ENCODE peak calls at places on chromosomes 12 and 14, in eight cellular contexts. E, K, W, L, F, Z, M and Y are unnamed samples.

GRCh38 chr14:74952697-74953484 is 2.5 kb downstream of the PGF start:
- DNase-seq in M (no peak), W (no peak), L (no peak), E (no peak), Z (no peak), F (no peak), K (no peak), Y (peak)

GRCh38 chr12:116266220-116266619 is 11.3 kb downstream of the MED13L start:
- DNase-seq in K (no peak), W (no peak), E (peak), F (no peak), M (peak), Z (no peak), L (no peak), Y (no peak)

GRCh38 chr12:11797317-11797913 is 147.9 kb downstream of the ETV6 start:
- DNase-seq in L (no peak), Z (no peak), K (peak), W (peak), F (no peak), E (peak), M (peak), Y (no peak)

GRCh38 chr14:32090686-32091085 is 13.6 kb downstream of the ARHGAP5 start:
- DNase-seq in Z (no peak), F (no peak), W (no peak), M (no peak), E (no peak), L (no peak), K (no peak), Y (no peak)

GRCh38 chr14:34302654-34303053 is 159.4 kb downstream of the SPTSSA start:
- DNase-seq in Z (no peak), L (no peak), F (peak), E (no peak), K (no peak), M (no peak), W (no peak), Y (no peak)

GRCh38 chr14:64755661-64756265 is 51.5 kb downstream of the PLEKHG3 start:
- DNase-seq in E (peak), M (peak), F (no peak), K (no peak), W (no peak), L (no peak), Z (no peak), Y (peak)

GRCh38 chr14:61428261-61428660 is 106.9 kb downstream of the PRKCH start:
- DNase-seq in W (no peak), E (no peak), K (no peak), L (no peak), Z (no peak), M (no peak), F (no peak), Y (no peak)

GRCh38 chr14:55347040-55347439 is 64.6 kb downstream of the ATG14 start:
- DNase-seq in K (no peak), M (no peak), L (no peak), F (no peak), W (no peak), Z (no peak), E (no peak), Y (no peak)

GRCh38 chr12:121145221-121145620 is 12.5 kb downstream of the P2RX7 start:
- DNase-seq in Z (no peak), W (no peak), E (peak), M (peak), K (no peak), L (no peak), F (no peak), Y (no peak)

GRCh38 chr12:101925352-101925751 is 48.0 kb downstream of the DRAM1 start:
- DNase-seq in K (peak), E (peak), F (peak), Z (peak), W (peak), L (no peak), M (peak), Y (peak)

GRCh38 chr14:65019944-65020566 is 33.4 kb downstream of the FNTB start:
- DNase-seq in F (peak), K (peak), Z (no peak), M (peak), E (peak), W (peak), L (no peak), Y (no peak)

GRCh38 chr14:44895716-44896115 is 66.0 kb downstream of the KLHL28 start:
- DNase-seq in K (no peak), E (peak), Z (no peak), L (no peak), W (peak), F (no peak), M (peak), Y (no peak)

GRCh38 chr12:50017653-50018052 is 7.6 kb downstream of the RACGAP1 start:
- DNase-seq in Z (no peak), M (peak), W (peak), F (no peak), E (peak), K (no peak), L (no peak), Y (no peak)

GRCh38 chr14:69842671-69843407 is 36.4 kb upstream of the SMOC1 start:
- DNase-seq in E (no peak), W (no peak), K (no peak), M (no peak), Z (no peak), L (no peak), F (no peak), Y (no peak)

GRCh38 chr14:91246051-91246852 is 1.7 kb upstream of the GPR68 start:
- DNase-seq in L (no peak), K (no peak), F (no peak), E (no peak), M (no peak), W (no peak), Z (no peak), Y (no peak)

GRCh38 chr12:45721374-45721773 is 8.1 kb upstream of the ARID2 start:
- DNase-seq in F (no peak), E (no peak), L (no peak), W (no peak), Z (no peak), K (no peak), M (no peak), Y (no peak)

GRCh38 chr12:2644678-2645405 is 149.9 kb upstream of the FKBP4 start:
- DNase-seq in E (no peak), M (no peak), L (peak), F (no peak), K (no peak), Z (no peak), W (no peak), Y (peak)

GRCh38 chr12:106133136-106134087 is 5.3 kb downstream of the NUAK1 start:
- DNase-seq in F (no peak), K (no peak), M (peak), W (no peak), E (peak), Z (no peak), L (no peak), Y (no peak)

GRCh38 chr12:101773560-101774206 is 34.4 kb upstream of the SYCP3 start:
- DNase-seq in F (peak), K (peak), W (peak), M (peak), L (no peak), Z (peak), E (peak), Y (no peak)

GRCh38 chr14:27506272-27506671 is 908.4 kb upstream of the NOVA1 start:
- DNase-seq in L (peak), M (no peak), E (no peak), Z (no peak), W (no peak), K (no peak), F (no peak), Y (no peak)

GRCh38 chr14:94337274-94337673 is 14.1 kb upstream of the SERPINA6 start:
- DNase-seq in W (no peak), K (no peak), F (no peak), E (peak), Z (no peak), M (peak), L (no peak), Y (no peak)

GRCh38 chr14:104353221-104353920 is 215.0 kb downstream of the KIF26A start:
- DNase-seq in Z (no peak), W (no peak), L (no peak), E (no peak), F (peak), M (no peak), K (no peak), Y (peak)

GRCh38 chr12:120286768-120287490 is 4.8 kb downstream of the RNU4-2 start:
- DNase-seq in W (no peak), Z (no peak), E (no peak), F (no peak), L (no peak), K (no peak), M (no peak), Y (no peak)

GRCh38 chr12:81670759-81671158 is 88.4 kb downstream of the PPFIA2 start:
- DNase-seq in M (no peak), W (no peak), L (no peak), K (no peak), F (no peak), E (no peak), Z (no peak), Y (no peak)

GRCh38 chr12:118359541-118359915 is 13.2 kb downstream of the TAOK3 start:
- DNase-seq in M (no peak), L (no peak), W (no peak), Z (no peak), F (no peak), K (no peak), E (no peak), Y (no peak)

GRCh38 chr14:59332727-59333126 is 132.5 kb downstream of the GPR135 start:
- DNase-seq in M (peak), L (no peak), W (peak), Z (no peak), E (peak), K (no peak), F (no peak), Y (no peak)

GRCh38 chr14:85316701-85317100 is 213.2 kb upstream of the FLRT2 start:
- DNase-seq in K (no peak), F (no peak), M (no peak), Z (no peak), W (no peak), E (peak), L (no peak), Y (no peak)

GRCh38 chr14:95380350-95381042 is 60.8 kb upstream of the CLMN start:
- DNase-seq in W (no peak), F (no peak), K (no peak), M (no peak), Z (no peak), E (no peak), L (no peak), Y (no peak)

GRCh38 chr12:52903285-52903854 is 1.5 kb downstream of the KRT8 start:
- DNase-seq in K (no peak), M (peak), W (no peak), F (peak), L (peak), Z (peak), E (peak), Y (no peak)

GRCh38 chr12:6941786-6942185 is 1.8 kb upstream of the RNU7-1 start:
- DNase-seq in M (no peak), Z (no peak), K (no peak), F (no peak), L (no peak), W (no peak), E (no peak), Y (no peak)

GRCh38 chr12:16524378-16524777 is 81.6 kb downstream of the LMO3 start:
- DNase-seq in E (no peak), L (no peak), F (peak), Z (no peak), W (no peak), K (no peak), M (peak), Y (no peak)

GRCh38 chr12:43336962-43337555 is 214.9 kb downstream of the ADAMTS20 start:
- DNase-seq in M (peak), K (no peak), F (no peak), W (no peak), E (peak), L (no peak), Z (no peak), Y (no peak)
- TF ChIP-seq CTCF in M (peak), K (peak), F (no peak), W (peak), E (peak), L (peak), Z (peak), Y (peak)

DNA sequence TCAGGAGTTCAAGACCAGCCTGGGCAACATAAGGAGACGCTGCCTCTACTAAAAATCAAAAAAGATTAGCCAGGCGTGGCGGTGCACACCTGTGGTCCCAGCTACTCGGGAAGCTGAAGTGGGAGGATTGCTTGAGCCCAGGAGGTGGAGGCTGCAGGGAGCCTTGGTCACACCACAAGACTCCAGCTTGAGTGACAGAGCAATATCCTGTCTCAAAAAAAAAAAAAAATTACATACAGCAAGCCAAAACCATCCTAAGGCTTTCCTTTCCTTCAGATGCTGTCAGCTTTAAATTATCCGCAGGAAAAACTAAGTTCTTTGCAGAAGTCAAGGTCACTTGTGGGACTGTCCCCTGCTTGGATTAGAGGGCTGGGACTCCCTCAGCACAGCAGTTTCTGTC is 1.3 kb downstream of the CS start:
- DNase-seq in K (no peak), F (no peak), Z (no peak), E (no peak), L (peak), M (no peak), W (no peak), Y (no peak)
- TF ChIP-seq CTCF in K (no peak), F (no peak), Z (no peak), E (no peak), L (no peak), M (no peak), W (no peak), Y (no peak)

GRCh38 chr12:47744778-47745436 is 13.8 kb downstream of the RAPGEF3 start:
- DNase-seq in E (no peak), W (no peak), F (no peak), K (no peak), M (no peak), Z (no peak), L (no peak), Y (no peak)

GRCh38 chr12:47743311-47743860 is 15.3 kb downstream of the RAPGEF3 start:
- DNase-seq in W (no peak), M (no peak), Z (no peak), E (no peak), L (no peak), F (no peak), K (no peak), Y (no peak)

GRCh38 chr12:47745485-47746041 is 13.1 kb downstream of the RAPGEF3 start:
- DNase-seq in W (no peak), Z (no peak), M (no peak), F (no peak), L (no peak), K (no peak), E (no peak), Y (no peak)

GRCh38 chr12:47742253-47742825 is 16.3 kb downstream of the RAPGEF3 start:
- DNase-seq in F (no peak), L (peak), E (no peak), W (no peak), Z (no peak), M (peak), K (no peak), Y (no peak)

DNA sequence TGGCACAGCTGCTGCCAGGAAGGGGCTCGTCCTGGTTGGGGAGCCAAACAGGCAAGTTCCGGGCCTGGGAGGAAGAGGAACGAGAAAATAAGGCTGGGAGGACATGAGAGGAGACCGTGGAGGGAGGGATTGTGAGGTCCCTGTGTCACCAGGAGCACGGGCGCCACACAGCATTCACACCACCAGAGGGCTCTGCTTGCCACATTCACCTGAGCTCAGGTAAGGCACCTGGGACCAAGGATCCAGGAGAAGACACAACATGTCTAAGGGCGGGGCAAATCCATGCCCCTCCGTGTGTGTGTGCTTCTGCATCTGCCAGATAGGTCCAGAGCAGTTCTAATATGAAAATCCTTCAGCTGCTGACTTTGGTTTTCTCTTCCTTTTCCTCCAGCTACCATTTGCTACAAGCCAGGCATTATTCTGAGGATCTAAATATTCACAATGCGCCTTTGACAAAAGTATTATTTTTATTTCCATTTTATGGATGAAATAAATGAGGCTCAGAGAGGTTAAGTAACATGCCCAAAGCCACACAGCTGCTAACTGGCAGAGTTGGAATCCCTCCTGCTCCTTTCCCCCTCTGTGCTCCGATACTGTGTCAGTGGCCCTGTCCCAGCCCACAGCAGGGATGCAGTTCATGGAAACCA is 14.6 kb downstream of the RAPGEF3 start:
- DNase-seq in Z (no peak), F (peak), L (peak), E (no peak), M (no peak), W (no peak), K (no peak), Y (peak)
- TF ChIP-seq CTCF in Z (peak), F (peak), L (peak), E (no peak), M (peak), W (peak), K (peak), Y (peak)

GRCh38 chr12:103524238-103524875 is 28.6 kb upstream of the C12orf42 start:
- DNase-seq in E (no peak), L (no peak), Z (no peak), W (no peak), M (no peak), F (no peak), K (no peak), Y (no peak)
- TF ChIP-seq CTCF in E (no peak), L (no peak), Z (no peak), W (no peak), M (no peak), F (no peak), K (no peak), Y (no peak)

GRCh38 chr12:25526778-25527177 is 26.3 kb downstream of the LMNTD1 start:
- DNase-seq in F (no peak), M (no peak), L (no peak), W (no peak), K (no peak), E (peak), Z (no peak), Y (no peak)
- TF ChIP-seq CTCF in F (no peak), M (no peak), L (no peak), W (no peak), K (no peak), E (no peak), Z (no peak), Y (no peak)

DNA sequence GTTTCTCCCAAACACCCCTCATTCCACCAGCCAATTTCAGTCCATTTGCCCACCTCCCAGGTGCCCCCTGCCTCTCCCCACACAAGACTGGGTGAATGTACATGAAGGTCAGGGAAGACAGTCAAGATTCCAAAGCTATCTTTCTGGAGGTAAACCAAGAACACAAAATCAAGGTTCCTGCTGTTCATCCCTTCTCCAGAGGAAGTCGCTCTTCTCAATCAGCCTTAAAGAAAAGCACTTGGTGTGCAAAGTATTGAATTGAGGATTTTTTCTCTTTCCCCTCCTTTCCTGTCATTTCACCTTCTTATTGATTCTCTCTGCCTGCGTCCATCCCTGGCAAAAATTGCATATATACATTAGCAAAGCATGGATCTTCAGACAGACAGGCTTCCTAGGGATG is 4.5 kb downstream of the GRIN2B start:
- DNase-seq in E (no peak), W (no peak), Z (no peak), L (no peak), F (no peak), M (no peak), K (no peak), Y (no peak)
- TF ChIP-seq CTCF in E (no peak), W (no peak), Z (no peak), L (no peak), F (no peak), M (no peak), K (no peak), Y (no peak)

DNA sequence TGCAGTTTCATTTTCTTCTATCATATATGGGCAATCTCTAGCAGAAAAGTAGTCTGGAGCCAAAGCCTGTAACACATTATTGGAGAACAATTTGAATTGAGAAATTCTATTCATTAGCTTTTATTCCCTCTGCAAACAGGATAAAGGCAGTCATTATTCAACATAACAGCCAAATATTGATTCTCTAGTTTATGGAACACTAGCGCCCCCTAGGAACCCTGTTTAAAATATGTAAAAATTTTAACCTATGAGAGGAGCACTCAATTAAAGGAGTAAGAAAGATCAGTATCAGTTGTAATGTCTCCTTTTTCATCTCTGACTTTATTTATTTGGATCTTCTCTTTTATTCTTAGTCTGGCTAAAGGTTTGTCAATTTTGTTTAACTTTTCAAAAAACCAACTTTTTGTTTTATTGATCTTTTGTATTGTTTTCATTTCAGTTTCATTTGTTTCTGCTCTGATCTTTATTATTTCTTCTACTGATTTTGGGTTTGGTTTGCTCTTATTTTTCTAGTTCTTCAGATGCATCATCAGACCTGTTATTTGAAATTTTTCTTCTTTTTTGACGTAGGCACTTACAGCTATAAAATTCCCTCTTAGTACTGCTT is 4.8 kb upstream of the LMNTD1 start:
- DNase-seq in F (no peak), E (peak), K (peak), Z (no peak), M (peak), W (no peak), L (no peak), Y (no peak)
- TF ChIP-seq CTCF in F (peak), E (peak), K (peak), Z (no peak), M (peak), W (peak), L (peak), Y (peak)

GRCh38 chr14:106875503-106875902 is 1349.1 kb downstream of the TMEM121 start:
- DNase-seq in M (no peak), K (no peak), Z (no peak), W (no peak), F (no peak), L (no peak), E (no peak), Y (no peak)

GRCh38 chr14:106877527-106877926 is 1351.1 kb downstream of the TMEM121 start:
- DNase-seq in K (no peak), M (no peak), W (no peak), L (no peak), Z (no peak), E (no peak), F (no peak), Y (no peak)

GRCh38 chr14:106883218-106883692 is 1356.9 kb downstream of the TMEM121 start:
- DNase-seq in K (no peak), L (no peak), F (no peak), Z (peak), E (no peak), M (peak), W (no peak), Y (no peak)

GRCh38 chr14:106876711-106877110 is 1350.3 kb downstream of the TMEM121 start:
- DNase-seq in E (no peak), L (no peak), K (no peak), W (no peak), Z (no peak), F (no peak), M (no peak), Y (no peak)

DNA sequence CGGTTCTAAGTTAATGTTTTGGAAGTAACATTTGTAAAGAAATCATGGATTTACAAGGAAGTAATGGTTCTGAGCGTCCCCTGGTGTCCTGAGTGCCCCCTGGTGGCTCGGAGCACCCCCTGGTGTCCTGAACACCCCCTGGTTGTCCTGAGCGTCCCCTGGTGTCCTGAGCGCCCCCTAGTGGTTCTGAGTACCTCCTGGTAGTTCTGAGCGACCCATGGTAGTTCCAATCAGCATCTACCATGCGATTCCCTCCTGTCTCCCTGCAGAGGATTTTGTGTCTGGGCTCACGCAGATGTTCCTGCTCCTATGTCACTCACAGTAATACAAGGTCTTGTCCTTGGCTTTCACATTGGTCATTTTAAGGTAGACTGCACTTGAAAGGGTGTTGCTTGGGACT is 1352.9 kb downstream of the TMEM121 start:
- DNase-seq in W (no peak), M (peak), F (no peak), K (no peak), E (no peak), L (peak), Z (no peak), Y (no peak)
- TF ChIP-seq CTCF in W (no peak), M (peak), F (no peak), K (peak), E (peak), L (peak), Z (no peak), Y (peak)